ENCODE peak calls at places on chromosomes 6 and 20, in four cellular contexts. X is fibroblast of mammary gland, N is omental fat pad, K is GM13976. H is an unnamed sample.

GRCh38 chr6:140319209-140319608 is 944.8 kb upstream of the CITED2 start:
- DNase-seq in N (no peak), K (no peak), X (peak; percentile 55), H (no peak)

GRCh38 chr6:143677891-143678737 is at the start of gene PHACTR2:
- DNase-seq in K (peak; percentile 79), N (peak; percentile 39), X (peak; percentile 81), H (peak; percentile 87)

GRCh38 chr20:17624070-17624469 is 54.2 kb downstream of the DSTN start:
- DNase-seq in K (no peak), N (no peak), X (no peak), H (no peak)

GRCh38 chr20:6731951-6732580 is 35.4 kb upstream of the BMP2 start:
- DNase-seq in X (no peak), N (no peak), K (no peak), H (no peak)

GRCh38 chr20:15528386-15529111 is 1044.7 kb downstream of the KIF16B start:
- DNase-seq in N (no peak), K (no peak), X (no peak), H (no peak)

GRCh38 chr6:130969807-130970491 is 93.1 kb downstream of the EPB41L2 start:
- DNase-seq in N (no peak), K (no peak), X (peak; percentile 62), H (no peak)

GRCh38 chr6:143962644-143962929 is 45.5 kb downstream of the PLAGL1 start:
- DNase-seq in N (no peak), X (peak; percentile 66), K (no peak), H (no peak)

GRCh38 chr20:4720121-4720976 is 1.4 kb upstream of the PRND start:
- DNase-seq in K (peak; percentile 94), N (no peak), X (peak; percentile 79), H (no peak)

GRCh38 chr6:141659582-141659981 is 473.1 kb upstream of the GJE1 start:
- DNase-seq in X (no peak), N (no peak), K (no peak), H (no peak)

GRCh38 chr6:154277578-154278128 is 79.0 kb downstream of the IPCEF1 start:
- DNase-seq in X (no peak), K (no peak), N (no peak), H (no peak)

GRCh38 chr20:38963745-38964144 is 1.6 kb downstream of the DHX35 start:
- DNase-seq in K (no peak), X (no peak), N (no peak), H (no peak)

GRCh38 chr6:34970487-34970886 is 81.4 kb downstream of the ANKS1A start:
- DNase-seq in X (peak; percentile 47), N (no peak), K (no peak), H (no peak)

GRCh38 chr6:498795-499231 is 107.3 kb downstream of the IRF4 start:
- DNase-seq in N (no peak), K (peak; percentile 48), X (no peak), H (no peak)

DNA sequence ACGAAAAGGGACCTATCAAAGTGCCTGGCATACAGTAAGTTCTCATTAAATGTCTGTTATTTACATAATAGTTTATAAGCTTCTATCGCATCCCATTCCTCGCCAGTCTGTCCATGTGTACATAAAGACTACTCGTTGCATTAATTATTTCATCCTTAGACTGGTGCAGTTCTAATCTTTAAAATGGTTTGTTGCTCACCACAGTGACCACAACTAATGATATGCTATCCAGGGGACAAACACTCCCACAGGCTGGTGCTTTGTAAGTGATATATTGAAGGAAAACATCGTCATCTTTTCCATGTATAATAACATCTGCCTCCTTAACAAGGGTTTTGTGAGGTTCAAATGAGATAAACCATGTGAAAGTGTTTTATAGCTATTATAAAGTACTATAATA is 39.0 kb upstream of the HBS1L start:
- DNase-seq in X (no peak), K (no peak), N (no peak), H (no peak)
- TF ChIP-seq CTCF in X (no peak), K (no peak), N (no peak), H (no peak)

DNA sequence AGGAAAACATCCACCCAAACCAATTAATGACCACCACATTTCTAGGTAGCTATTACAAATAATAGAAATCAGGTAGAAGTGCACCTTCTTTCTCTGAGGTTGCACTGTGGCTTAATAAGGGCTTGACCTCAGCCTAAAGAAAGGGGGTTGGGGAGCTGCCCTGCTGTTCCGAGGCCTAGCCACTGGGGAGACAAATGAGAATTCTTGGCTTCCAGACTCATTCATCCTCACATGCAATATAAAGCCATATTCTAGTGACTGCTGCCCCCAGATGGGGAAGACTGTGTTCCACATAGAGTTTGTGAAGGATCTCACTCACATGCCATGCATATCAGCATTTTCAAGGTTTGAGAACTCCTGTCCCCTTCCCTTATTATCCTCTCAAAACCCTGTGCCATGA is 22.9 kb downstream of the SAYSD1 start:
- DNase-seq in N (no peak), K (no peak), X (no peak), H (no peak)
- TF ChIP-seq CTCF in N (no peak), K (no peak), X (no peak), H (no peak)

GRCh38 chr6:17096076-17096475 is 5.8 kb upstream of the STMND1 start:
- DNase-seq in X (no peak), N (no peak), K (no peak), H (no peak)

GRCh38 chr6:17098007-17098406 is 3.8 kb upstream of the STMND1 start:
- DNase-seq in K (no peak), X (no peak), N (no peak), H (no peak)

GRCh38 chr6:17096657-17097056 is 5.2 kb upstream of the STMND1 start:
- DNase-seq in K (no peak), N (no peak), X (no peak), H (no peak)

GRCh38 chr6:17091122-17091521 is 10.7 kb upstream of the STMND1 start:
- DNase-seq in X (peak; percentile 20), K (no peak), N (no peak), H (no peak)

GRCh38 chr6:17093692-17094091 is 8.2 kb upstream of the STMND1 start:
- DNase-seq in K (no peak), X (peak; percentile 5), N (no peak), H (no peak)
- TF ChIP-seq CTCF in K (no peak), X (peak; percentile 24), N (no peak), H (peak; percentile 42)

GRCh38 chr20:53205046-53205445 is 232.9 kb downstream of the TSHZ2 start:
- DNase-seq in K (no peak), X (no peak), N (no peak), H (no peak)

GRCh38 chr20:53210931-53211330 is 238.8 kb downstream of the TSHZ2 start:
- DNase-seq in X (peak; percentile 14), K (no peak), N (no peak), H (no peak)

GRCh38 chr20:53210041-53210440 is 237.9 kb downstream of the TSHZ2 start:
- DNase-seq in X (no peak), K (no peak), N (no peak), H (no peak)

GRCh38 chr20:53212018-53212417 is 239.9 kb downstream of the TSHZ2 start:
- DNase-seq in K (no peak), N (no peak), X (no peak), H (no peak)

DNA sequence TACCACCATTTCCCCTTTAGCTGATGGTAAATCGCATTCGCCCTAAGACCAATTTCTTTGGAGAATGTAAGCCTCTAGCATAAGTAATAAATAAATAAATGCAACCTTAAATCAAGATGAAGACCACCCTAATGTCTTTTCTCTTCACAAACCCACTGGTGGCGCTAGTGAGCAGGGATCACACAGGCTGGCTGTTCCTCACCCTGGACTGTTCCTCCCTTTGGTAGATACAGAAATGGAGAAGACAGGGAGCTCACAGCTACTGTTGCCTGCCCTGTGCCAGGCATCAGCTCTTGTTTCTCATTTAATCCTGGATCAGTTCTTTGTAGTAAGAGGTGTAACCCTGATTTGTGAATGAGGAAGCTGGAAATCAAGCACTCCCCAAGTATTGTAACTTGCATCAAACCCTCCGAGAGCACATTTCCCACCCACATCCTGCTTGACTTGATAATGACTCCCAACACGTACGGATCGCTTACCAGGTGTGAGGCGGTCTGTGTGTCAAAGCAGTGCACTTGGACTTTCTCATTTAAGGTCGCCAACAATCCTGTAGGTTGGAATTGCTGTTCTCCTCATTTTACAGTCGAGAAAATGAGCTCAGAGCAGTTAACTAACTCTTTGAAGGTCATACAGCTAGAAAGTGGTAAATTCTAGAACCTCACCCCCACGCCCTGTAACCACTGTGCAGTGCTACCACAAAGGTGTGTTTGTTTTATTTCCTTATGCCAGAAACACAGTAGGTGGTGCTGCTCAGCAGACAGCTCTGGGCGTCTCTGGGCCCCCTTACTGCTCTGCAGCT is 236.2 kb downstream of the TSHZ2 start:
- DNase-seq in K (no peak), N (no peak), X (no peak), H (no peak)
- TF ChIP-seq CTCF in K (no peak), N (no peak), X (peak; percentile 19), H (no peak)

DNA sequence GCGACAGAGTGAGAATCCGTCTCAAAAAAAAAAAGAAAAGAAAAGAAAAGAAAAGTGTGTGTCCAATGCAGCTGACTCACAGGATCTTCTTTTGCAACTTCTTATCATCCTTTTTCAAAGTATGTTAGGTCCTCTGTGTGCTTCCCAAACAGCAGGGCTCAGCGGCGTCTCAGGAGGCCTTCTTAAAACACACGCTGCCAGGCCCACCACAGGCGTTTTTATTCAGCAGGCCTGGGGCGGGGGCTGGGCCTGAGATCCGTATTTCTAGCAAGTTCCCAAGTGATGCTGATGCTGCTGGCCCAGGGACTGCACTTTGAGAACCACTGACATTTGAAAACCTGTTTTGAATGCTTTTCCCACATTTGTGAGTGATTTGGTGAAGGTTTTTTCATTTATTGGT is 57.1 kb downstream of the PSMG4 start:
- DNase-seq in K (no peak), X (no peak), N (no peak), H (no peak)
- TF ChIP-seq CTCF in K (no peak), X (no peak), N (no peak), H (no peak)

GRCh38 chr6:41699063-41699462 is 36.3 kb downstream of the TFEB start:
- DNase-seq in N (no peak), X (no peak), K (no peak), H (no peak)
- TF ChIP-seq CTCF in N (no peak), X (no peak), K (no peak), H (no peak)

GRCh38 chr6:14927398-14927797 is 318.5 kb upstream of the JARID2 start:
- DNase-seq in K (no peak), X (no peak), N (no peak), H (no peak)

GRCh38 chr6:14934844-14935243 is 311.0 kb upstream of the JARID2 start:
- DNase-seq in N (no peak), X (no peak), K (no peak), H (no peak)

GRCh38 chr6:14932485-14933178 is 313.2 kb upstream of the JARID2 start:
- DNase-seq in N (no peak), X (no peak), K (no peak), H (no peak)

GRCh38 chr6:14934011-14934410 is 311.9 kb upstream of the JARID2 start:
- DNase-seq in N (no peak), K (no peak), X (no peak), H (no peak)

DNA sequence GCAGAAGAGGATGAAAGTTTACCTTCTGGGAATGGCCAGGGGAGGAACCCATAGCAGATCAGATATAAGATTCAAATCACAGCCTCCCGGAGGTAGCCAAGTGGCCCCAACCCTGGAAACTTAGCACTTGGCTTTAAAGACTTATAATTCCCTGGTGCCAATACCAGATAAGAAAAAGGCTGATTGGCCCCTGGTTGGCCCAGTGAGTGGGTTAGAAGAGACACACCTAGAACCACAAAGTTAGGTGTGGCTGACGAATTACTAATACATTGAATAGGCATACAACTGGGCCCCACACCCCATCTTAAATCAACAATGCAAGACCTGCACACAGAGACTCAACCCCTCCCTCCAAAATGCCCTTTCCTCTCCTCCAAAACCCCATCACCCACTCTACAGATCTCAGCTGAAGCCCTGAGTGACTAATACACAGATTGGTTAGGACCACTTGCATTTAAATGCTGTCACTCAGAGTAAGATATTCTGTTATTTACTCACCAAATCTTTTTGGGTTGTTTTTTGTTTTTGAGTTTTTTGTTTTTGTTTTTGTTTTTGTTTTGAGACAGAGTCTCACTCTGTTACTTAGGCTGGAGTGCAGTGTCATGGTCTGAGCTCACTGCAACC is 315.4 kb upstream of the JARID2 start:
- DNase-seq in K (no peak), X (no peak), N (no peak), H (no peak)
- TF ChIP-seq CTCF in K (no peak), X (no peak), N (no peak), H (no peak)

GRCh38 chr6:7195330-7196018 is 87.7 kb downstream of the RREB1 start:
- DNase-seq in X (no peak), K (no peak), N (no peak), H (no peak)
- TF ChIP-seq CTCF in X (no peak), K (no peak), N (no peak), H (no peak)

H was measured in osteocyte.